ENCODE peak calls at places on chromosomes 11 and 22, in seven cellular contexts. X is HepG2, Z is SK-N-SH, K is GM12878, E is HCT116, Q is H1, G is K562. D is an unnamed sample.

GRCh38 chr22:49462795-49463194 is 364.9 kb downstream of the BRD1 start:
- DNase-seq in G (peak; percentile 19), E (no peak), Z (no peak), K (no peak), Q (no peak), X (no peak), D (peak; percentile 24)

GRCh38 chr11:4643084-4643483 is 698 bp upstream of the OR51E1 start:
- DNase-seq in K (no peak), E (no peak), X (no peak), Z (no peak), G (no peak), Q (no peak), D (no peak)

GRCh38 chr22:37486224-37486845 is at the start of gene MFNG:
- DNase-seq in X (peak; percentile 64), G (peak; percentile 45), Z (peak; percentile 91), Q (no peak), E (no peak), K (peak; percentile 26), D (peak; percentile 69)

GRCh38 chr11:19519912-19520641 is 192.6 kb upstream of the NAV2 start:
- DNase-seq in Q (no peak), G (no peak), K (no peak), X (no peak), Z (peak; percentile 66), E (no peak), D (no peak)

GRCh38 chr11:134592391-134592990 is 180.4 kb upstream of the B3GAT1 start:
- DNase-seq in E (peak; percentile 49), Q (peak; percentile 34), Z (peak; percentile 51), K (no peak), G (peak; percentile 62), X (peak; percentile 15), D (no peak)

GRCh38 chr22:50016988-50017700 is 4.6 kb upstream of the IL17REL start:
- DNase-seq in Q (no peak), K (peak; percentile 66), X (no peak), E (no peak), Z (peak; percentile 27), G (no peak), D (no peak)

GRCh38 chr11:102343789-102344188 is 3.2 kb upstream of the BIRC2 start:
- DNase-seq in Z (no peak), E (no peak), Q (no peak), G (no peak), X (no peak), K (no peak), D (no peak)

GRCh38 chr11:32852142-32852541 is 22.4 kb downstream of the PRRG4 start:
- DNase-seq in Q (no peak), E (no peak), G (no peak), X (no peak), Z (no peak), K (no peak), D (no peak)

GRCh38 chr11:32454993-32455392 is 19.7 kb upstream of the WT1 start:
- DNase-seq in Q (no peak), Z (no peak), K (no peak), G (peak; percentile 51), X (no peak), E (no peak), D (no peak)

GRCh38 chr11:45412033-45412432 is 125.9 kb upstream of the SYT13 start:
- DNase-seq in X (no peak), K (no peak), Z (peak; percentile 81), E (no peak), Q (no peak), G (no peak), D (no peak)

GRCh38 chr22:41305646-41306045 is 4.3 kb downstream of the ZC3H7B start:
- DNase-seq in E (no peak), Q (no peak), Z (no peak), G (no peak), X (no peak), K (no peak), D (no peak)

GRCh38 chr11:16876053-16876752 is 137.8 kb downstream of the C11orf58 start:
- DNase-seq in E (no peak), K (no peak), G (no peak), Q (no peak), X (no peak), Z (no peak), D (no peak)

GRCh38 chr22:40567626-40568328 is 68.7 kb downstream of the MRTFA start:
- DNase-seq in G (no peak), X (no peak), E (no peak), Q (no peak), Z (no peak), K (no peak), D (no peak)

GRCh38 chr22:20536590-20537324 is 29.3 kb downstream of the MED15 start:
- DNase-seq in Z (peak; percentile 85), G (no peak), E (no peak), K (no peak), X (no peak), Q (no peak), D (no peak)

GRCh38 chr11:114133548-114134329 is 74.2 kb downstream of the ZBTB16 start:
- DNase-seq in Z (no peak), K (no peak), X (no peak), Q (no peak), G (no peak), E (no peak), D (no peak)

GRCh38 chr11:62627718-62628117 is 5.9 kb upstream of the B3GAT3 start:
- DNase-seq in E (no peak), Q (no peak), Z (no peak), K (no peak), X (no peak), G (no peak), D (no peak)

GRCh38 chr22:35947794-35948425 is 80.7 kb downstream of the RBFOX2 start:
- DNase-seq in Z (no peak), E (no peak), K (no peak), G (no peak), Q (no peak), X (no peak), D (no peak)

GRCh38 chr11:60633645-60634044 is 65.8 kb upstream of the MS4A8 start:
- DNase-seq in G (no peak), K (peak; percentile 63), Z (no peak), X (no peak), E (no peak), Q (no peak), D (no peak)

GRCh38 chr11:96229354-96229973 is 113.5 kb downstream of the MAML2 start:
- DNase-seq in X (no peak), K (no peak), Q (no peak), E (no peak), Z (no peak), G (no peak), D (no peak)

GRCh38 chr11:85742873-85743275 is 56.9 kb upstream of the CCDC89 start:
- DNase-seq in G (no peak), Q (no peak), Z (no peak), X (no peak), K (no peak), E (no peak), D (peak; percentile 57)

GRCh38 chr11:86456075-86456939 is 81.6 kb downstream of the CCDC81 start:
- DNase-seq in X (peak; percentile 66), Z (peak; percentile 75), K (peak; percentile 25), G (peak; percentile 86), Q (peak; percentile 75), E (peak; percentile 67), D (peak; percentile 88)

GRCh38 chr11:130592056-130592455 is 143.6 kb downstream of the ADAMTS15 start:
- DNase-seq in X (no peak), G (no peak), Q (no peak), E (no peak), Z (no peak), K (no peak), D (no peak)

GRCh38 chr11:34773211-34773610 is 143.0 kb downstream of the APIP start:
- DNase-seq in E (no peak), X (no peak), K (no peak), G (no peak), Q (no peak), Z (no peak), D (no peak)

GRCh38 chr11:76666830-76667229 is 3.7 kb downstream of the LRRC32 start:
- DNase-seq in G (no peak), X (no peak), E (no peak), Q (no peak), K (no peak), Z (no peak), D (no peak)

GRCh38 chr11:61805146-61805545 is 11.7 kb downstream of the FADS1 start:
- DNase-seq in Z (no peak), X (no peak), K (no peak), G (no peak), E (no peak), Q (no peak), D (no peak)

GRCh38 chr11:31246451-31247165 is 122.9 kb downstream of the DCDC1 start:
- DNase-seq in Q (no peak), Z (no peak), G (no peak), E (no peak), X (no peak), K (no peak), D (peak; percentile 70)

GRCh38 chr22:26663374-26663923 is 6.1 kb downstream of the MIAT start:
- DNase-seq in Z (no peak), Q (no peak), K (no peak), E (no peak), G (no peak), X (no peak), D (no peak)

GRCh38 chr11:8258771-8259170 is 4.9 kb downstream of the LMO1 start:
- DNase-seq in G (no peak), K (no peak), X (no peak), Z (no peak), E (no peak), Q (no peak), D (no peak)

GRCh38 chr11:25758145-25758661 is 573.7 kb upstream of the ANO3 start:
- DNase-seq in Q (no peak), X (no peak), K (no peak), Z (no peak), G (no peak), E (no peak), D (no peak)

GRCh38 chr22:46099740-46100139 is 50.6 kb upstream of the PPARA start:
- DNase-seq in K (no peak), Q (no peak), X (no peak), Z (no peak), G (no peak), E (no peak), D (no peak)

GRCh38 chr22:33896801-33897620 is 23.3 kb downstream of the LARGE1 start:
- DNase-seq in X (no peak), Z (peak; percentile 32), G (no peak), Q (peak; percentile 56), E (no peak), K (no peak), D (no peak)
- TF ChIP-seq JUND in X (no peak), Z (no peak), G (no peak), Q (peak; percentile 29), E (no peak), K (no peak), D (no peak)

GRCh38 chr22:34808618-34809017 is 257.3 kb upstream of the ISX start:
- DNase-seq in Q (no peak), Z (no peak), X (no peak), G (no peak), K (no peak), E (no peak), D (no peak)
- TF ChIP-seq JUND in Q (no peak), Z (no peak), X (no peak), G (no peak), K (no peak), E (no peak), D (no peak)

GRCh38 chr22:22915670-22916035 is 28.0 kb downstream of the IGLL5 start:
- DNase-seq in E (no peak), Z (no peak), Q (no peak), X (no peak), K (no peak), G (no peak), D (no peak)
- TF ChIP-seq JUND in E (no peak), Z (no peak), Q (no peak), X (no peak), K (no peak), G (no peak), D (no peak)

GRCh38 chr11:22189660-22190059 is 3.2 kb upstream of the ANO5 start:
- DNase-seq in Z (no peak), G (no peak), K (no peak), E (no peak), X (no peak), Q (no peak), D (no peak)
- TF ChIP-seq JUND in Z (no peak), G (no peak), K (no peak), E (no peak), X (no peak), Q (no peak), D (no peak)